ENCODE peak calls at places on chromosome 5, in four cellular contexts. W is HCT116, J is endothelial cell of umbilical vein, O is GM12878. H is an unnamed sample.

GRCh38 chr5:153276151-153276550 is 214.3 kb upstream of the GRIA1 start:
- DNase-seq in W (no peak), J (no peak), O (no peak), H (peak)

GRCh38 chr5:172603425-172603824 is 37.6 kb upstream of the NEURL1B start:
- DNase-seq in W (no peak), J (no peak), O (no peak), H (no peak)

GRCh38 chr5:4188704-4189103 is 593.1 kb downstream of the IRX1 start:
- DNase-seq in W (no peak), J (no peak), O (no peak), H (no peak)

GRCh38 chr5:167696558-167697314 is 594.7 kb upstream of the WWC1 start:
- DNase-seq in W (no peak), J (no peak), O (no peak), H (peak)

GRCh38 chr5:107670927-107671741 is at the start of gene EFNA5:
- DNase-seq in W (peak), J (peak), O (no peak), H (peak)

GRCh38 chr5:163434410-163434866 is 3.0 kb upstream of the CCNG1 start:
- DNase-seq in W (no peak), J (peak), O (no peak), H (no peak)

GRCh38 chr5:114447084-114447773 is 85.4 kb downstream of the KCNN2 start:
- DNase-seq in W (no peak), J (no peak), O (no peak), H (peak)

GRCh38 chr5:151157426-151158286 is at the start of gene ANXA6:
- DNase-seq in W (peak), J (peak), O (no peak), H (peak)

GRCh38 chr5:17395516-17395915 is 102.5 kb upstream of the TAF11L2 start:
- DNase-seq in W (no peak), J (no peak), O (no peak), H (no peak)

GRCh38 chr5:116009806-116010205 is 22.5 kb upstream of the ARL14EPL start:
- DNase-seq in W (no peak), J (no peak), O (no peak), H (no peak)

GRCh38 chr5:54148858-54149257 is 161.5 kb downstream of the ARL15 start:
- DNase-seq in W (no peak), J (no peak), O (no peak), H (no peak)

GRCh38 chr5:175444060-175444904 is at the start of gene DRD1:
- DNase-seq in W (no peak), J (peak), O (no peak), H (peak)

GRCh38 chr5:36151434-36152323 is at the start of the genes LMBRD2 and SKP2:
- DNase-seq in W (peak), J (peak), O (peak), H (peak)

GRCh38 chr5:33148076-33148501 is 292.7 kb upstream of the TARS1 start:
- DNase-seq in W (no peak), J (no peak), O (no peak), H (no peak)

GRCh38 chr5:67289763-67290521 is 93.3 kb upstream of the CD180 start:
- DNase-seq in W (no peak), J (no peak), O (no peak), H (no peak)

GRCh38 chr5:172816887-172817418 is 17.1 kb upstream of the ERGIC1 start:
- DNase-seq in W (no peak), J (no peak), O (no peak), H (no peak)

GRCh38 chr5:133878236-133878555 is 90.2 kb downstream of the C5orf15 start:
- DNase-seq in W (no peak), J (no peak), O (no peak), H (no peak)

GRCh38 chr5:127858116-127858784 is 155.1 kb downstream of the CCDC192 start:
- DNase-seq in W (no peak), J (peak), O (no peak), H (no peak)

GRCh38 chr5:153598099-153598498 is 107.6 kb downstream of the GRIA1 start:
- DNase-seq in W (no peak), J (no peak), O (no peak), H (no peak)

GRCh38 chr5:139361821-139362429 is 20.3 kb downstream of the PAIP2 start:
- DNase-seq in W (no peak), J (no peak), O (no peak), H (no peak)

GRCh38 chr5:16773990-16774389 is 157.2 kb upstream of the RETREG1 start:
- DNase-seq in W (no peak), J (no peak), O (no peak), H (no peak)

GRCh38 chr5:116361171-116361967 is 213.3 kb downstream of the SEMA6A start:
- DNase-seq in W (no peak), J (no peak), O (no peak), H (peak)

GRCh38 chr5:90968319-90968718 is 409.7 kb downstream of the ADGRV1 start:
- DNase-seq in W (no peak), J (no peak), O (no peak), H (no peak)

GRCh38 chr5:86894006-86894560 is 276.3 kb downstream of the COX7C start:
- DNase-seq in W (no peak), J (no peak), O (no peak), H (no peak)

GRCh38 chr5:75054110-75054930 is 2.0 kb upstream of the GCNT4 start:
- DNase-seq in W (no peak), J (no peak), O (no peak), H (peak)

GRCh38 chr5:75053286-75054109 is 1.1 kb upstream of the GCNT4 start:
- DNase-seq in W (no peak), J (peak), O (no peak), H (peak)

GRCh38 chr5:75051217-75051751 is 1.1 kb downstream of the GCNT4 start:
- DNase-seq in W (no peak), J (no peak), O (no peak), H (peak)

GRCh38 chr5:75050415-75050814 is 1.9 kb downstream of the GCNT4 start:
- DNase-seq in W (no peak), J (peak), O (no peak), H (peak)

DNA sequence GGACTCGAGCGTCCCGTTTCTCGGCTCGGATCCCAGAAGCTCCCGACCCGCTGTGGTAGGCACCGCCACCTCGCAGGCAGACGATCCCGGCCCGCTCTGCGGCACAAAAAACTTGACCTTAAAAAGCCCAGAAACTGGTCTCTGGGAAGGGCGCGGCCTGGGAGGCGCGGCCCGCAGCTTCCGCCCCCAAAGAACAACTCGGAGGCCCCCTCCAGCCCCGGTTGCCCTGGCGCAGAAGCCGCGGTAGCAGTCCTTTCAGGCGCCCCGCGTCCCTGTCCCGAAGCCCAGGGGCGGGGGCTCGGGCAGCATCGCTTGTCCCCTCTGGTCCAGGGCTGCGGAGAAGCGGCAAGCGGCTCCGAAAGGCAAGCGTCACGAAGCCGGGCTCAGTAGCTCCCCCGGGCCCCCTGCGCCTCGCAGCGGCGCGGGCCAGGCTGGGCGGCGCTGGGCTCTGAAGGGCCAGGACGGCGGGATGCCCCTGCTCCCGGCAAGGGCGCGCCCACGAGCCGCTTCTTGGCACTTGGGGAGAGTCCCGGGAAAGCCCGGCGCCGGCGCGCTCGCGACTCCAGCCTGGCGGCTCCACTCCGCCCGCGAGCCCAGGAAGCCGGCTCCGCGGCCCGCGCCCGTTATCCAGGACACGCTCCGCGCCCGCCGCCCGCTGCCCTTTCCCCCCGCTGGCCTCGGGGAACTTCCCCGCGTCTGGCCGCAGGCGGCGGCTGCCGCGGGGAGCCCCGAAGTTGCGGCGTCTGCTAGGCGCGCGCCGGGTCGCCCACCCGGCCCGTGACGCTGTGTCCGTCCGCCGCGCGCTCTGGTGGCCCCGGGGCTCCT is at the start of gene GCNT4:
- DNase-seq in W (no peak), J (peak), O (no peak), H (peak)
- TF ChIP-seq EZH2 in W (no peak), J (no peak), O (no peak), H (peak)

DNA sequence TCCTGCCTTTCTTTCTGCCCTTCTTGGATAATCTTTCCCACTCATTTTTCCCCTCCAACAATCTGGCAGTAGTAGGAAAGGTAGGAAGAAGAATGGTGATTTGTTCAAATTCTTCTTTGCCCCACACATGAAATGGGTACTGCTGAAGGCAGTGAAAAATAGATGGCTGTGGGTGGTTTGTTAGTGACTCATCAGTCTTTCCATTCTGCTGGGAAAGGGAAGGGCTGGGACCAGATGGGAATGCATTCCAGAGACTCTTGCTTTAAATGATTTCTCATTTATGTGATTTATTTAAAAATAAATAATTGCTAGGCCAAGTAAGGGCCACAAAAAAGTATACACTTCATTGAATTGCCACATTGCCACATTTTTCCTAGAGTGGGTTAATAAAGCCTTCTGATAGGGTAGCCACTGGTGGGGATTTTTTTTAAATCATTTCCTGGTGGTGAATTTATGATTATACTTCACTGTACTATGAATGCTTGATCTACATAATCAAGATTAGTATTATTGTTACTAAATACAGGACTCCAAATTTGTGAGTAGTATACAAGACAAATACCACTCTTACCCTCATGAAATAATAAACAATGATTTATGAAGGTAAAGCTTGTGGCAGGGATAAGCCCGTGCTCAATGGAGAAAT is 118.2 kb downstream of the ZSWIM6 start:
- DNase-seq in W (peak), J (peak), O (no peak), H (no peak)
- TF ChIP-seq POLR2AphosphoS5 in W (no peak), J (no peak), O (no peak), H (no peak)

DNA sequence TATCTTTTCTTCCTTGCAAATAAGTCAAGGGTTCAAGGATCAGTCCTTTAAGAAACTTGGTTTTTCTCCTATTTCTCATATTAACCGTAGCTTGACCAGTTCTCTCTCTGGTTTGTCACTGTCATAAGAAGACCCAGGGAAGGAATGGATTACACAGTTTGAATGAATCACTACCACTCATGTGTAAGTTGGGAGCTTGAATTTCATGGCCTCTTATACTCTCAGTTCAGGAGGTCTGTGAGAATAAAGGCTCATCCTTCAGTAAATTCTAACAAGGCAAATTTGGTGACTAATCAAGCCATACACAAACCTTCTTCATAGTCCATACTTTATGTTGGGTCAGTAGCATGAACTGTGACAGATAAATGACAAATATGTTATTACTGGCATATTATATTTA is 323.1 kb upstream of the ACTBL2 start:
- DNase-seq in W (no peak), J (no peak), O (no peak), H (no peak)
- H3K4me3 ChIP-seq in W (no peak), J (no peak), O (no peak), H (no peak)

GRCh38 chr5:59062986-59063683 is 480.3 kb downstream of the RAB3C start:
- DNase-seq in W (no peak), J (no peak), O (no peak), H (no peak)

GRCh38 chr5:59064256-59064655 is 481.4 kb downstream of the RAB3C start:
- DNase-seq in W (no peak), J (no peak), O (no peak), H (no peak)

GRCh38 chr5:59066367-59067163 is 483.7 kb downstream of the RAB3C start:
- DNase-seq in W (no peak), J (no peak), O (no peak), H (no peak)

GRCh38 chr5:59067976-59068651 is 485.2 kb downstream of the RAB3C start:
- DNase-seq in W (no peak), J (no peak), O (no peak), H (no peak)

DNA sequence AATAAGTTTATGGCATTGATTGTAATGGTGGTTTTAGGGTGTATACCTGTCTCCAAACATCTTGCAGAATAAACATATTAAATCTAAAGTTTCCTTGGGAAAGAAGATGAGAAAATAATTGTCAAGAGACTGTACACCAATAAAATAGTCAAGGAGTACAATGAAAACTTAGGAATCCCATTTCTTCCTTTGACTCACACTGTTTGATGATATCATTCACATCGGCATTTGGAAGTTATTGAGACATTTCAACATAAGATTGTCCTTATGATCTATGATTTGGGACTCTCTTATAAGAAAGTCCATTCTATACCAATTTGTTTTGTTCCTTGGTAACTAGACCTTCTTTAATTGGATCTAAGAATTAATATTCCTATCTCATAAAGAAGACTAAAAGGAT is 482.7 kb downstream of the RAB3C start:
- DNase-seq in W (no peak), J (no peak), O (no peak), H (no peak)
- TF ChIP-seq EZH2 in W (no peak), J (no peak), O (no peak), H (no peak)

DNA sequence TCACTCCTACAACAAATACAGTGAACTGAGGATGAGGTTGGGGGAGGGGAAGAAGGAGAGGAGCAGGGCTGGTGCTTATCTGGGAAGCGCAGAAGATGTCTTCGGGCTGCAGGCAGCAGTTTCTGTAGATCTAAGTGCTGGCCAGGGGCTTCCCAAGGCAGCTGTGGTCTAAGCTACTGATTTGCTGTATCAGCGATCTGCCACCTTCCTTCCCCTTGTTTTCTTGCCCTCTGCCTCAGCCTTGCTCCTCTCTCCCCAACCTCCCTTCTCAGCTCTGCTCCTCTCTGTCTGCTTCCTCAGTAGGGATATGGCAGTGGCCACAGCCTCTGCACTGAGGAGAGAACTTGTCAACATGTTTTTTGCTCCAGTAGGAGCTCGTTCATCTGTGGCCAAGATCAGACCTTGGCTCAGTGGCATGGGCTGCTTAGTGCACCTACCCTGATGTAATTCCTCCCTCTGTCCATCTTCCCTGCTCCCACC is 42.8 kb upstream of the IL6ST start:
- DNase-seq in W (no peak), J (peak), O (no peak), H (peak)
- TF ChIP-seq POLR2AphosphoS5 in W (no peak), J (no peak), O (no peak), H (no peak)

H was measured in GM23338.